ENCODE peak calls at places on chromosomes 3 and 15, in ten cellular contexts. Y, O, J, C, Q, N, A, F, S and L are unnamed samples.

GRCh38 chr3:43707998-43708397 is 17.3 kb downstream of the ABHD5 start:
- DNase-seq in Y (no peak), O (no peak), J (peak), C (peak), Q (peak), N (no peak), A (no peak), F (no peak), S (peak), L (peak)

GRCh38 chr15:60004846-60005351 is 788 bp downstream of the FOXB1 start:
- DNase-seq in Y (no peak), O (peak), J (peak), C (peak), Q (no peak), N (no peak), A (no peak), F (peak), S (no peak), L (no peak)

GRCh38 chr15:87639305-87640011 is 617.1 kb downstream of the NTRK3 start:
- DNase-seq in Y (no peak), O (peak), J (no peak), C (no peak), Q (no peak), N (no peak), A (no peak), F (no peak), S (peak), L (no peak)

GRCh38 chr3:150751781-150752263 is 11.1 kb downstream of the SIAH2 start:
- DNase-seq in Y (no peak), O (no peak), J (no peak), C (no peak), Q (no peak), N (no peak), A (no peak), F (no peak), S (no peak), L (no peak)

GRCh38 chr15:89085289-89085906 is 2.9 kb upstream of the ABHD2 start:
- DNase-seq in Y (no peak), O (no peak), J (no peak), C (no peak), Q (no peak), N (no peak), A (no peak), F (no peak), S (no peak), L (no peak)

GRCh38 chr3:179063945-179064560 is 7.6 kb downstream of the ZMAT3 start:
- DNase-seq in Y (no peak), O (no peak), J (peak), C (no peak), Q (peak), N (no peak), A (no peak), F (no peak), S (peak), L (peak)

GRCh38 chr3:143751643-143752178 is 96.6 kb downstream of the SLC9A9 start:
- DNase-seq in Y (no peak), O (no peak), J (no peak), C (no peak), Q (no peak), N (no peak), A (no peak), F (peak), S (no peak), L (no peak)

GRCh38 chr15:58987036-58987435 is 427 bp upstream of the RNF111 start:
- DNase-seq in Y (no peak), O (no peak), J (peak), C (no peak), Q (peak), N (no peak), A (no peak), F (no peak), S (peak), L (no peak)

GRCh38 chr15:32722126-32722525 is 4.3 kb downstream of the GREM1 start:
- DNase-seq in Y (no peak), O (no peak), J (peak), C (no peak), Q (no peak), N (no peak), A (no peak), F (no peak), S (no peak), L (peak)

GRCh38 chr3:124298951-124299350 is 307.0 kb upstream of the ROPN1 start:
- DNase-seq in Y (no peak), O (peak), J (no peak), C (no peak), Q (no peak), N (no peak), A (no peak), F (no peak), S (no peak), L (no peak)

GRCh38 chr3:67819447-67819846 is 165.0 kb upstream of the SUCLG2 start:
- DNase-seq in Y (no peak), O (peak), J (no peak), C (no peak), Q (peak), N (no peak), A (no peak), F (no peak), S (peak), L (peak)

GRCh38 chr3:197592361-197593045 is 36.7 kb upstream of the BDH1 start:
- DNase-seq in Y (no peak), O (no peak), J (no peak), C (no peak), Q (no peak), N (no peak), A (no peak), F (peak), S (no peak), L (no peak)

GRCh38 chr15:29936353-29937049 is 114.2 kb upstream of the TJP1 start:
- DNase-seq in Y (no peak), O (no peak), J (peak), C (peak), Q (no peak), N (no peak), A (no peak), F (no peak), S (peak), L (no peak)

GRCh38 chr3:133573629-133574194 is at the start of gene CDV3:
- DNase-seq in Y (no peak), O (no peak), J (no peak), C (no peak), Q (no peak), N (no peak), A (no peak), F (no peak), S (no peak), L (no peak)

GRCh38 chr3:192130534-192131132 is 596.7 kb downstream of the FGF12 start:
- DNase-seq in Y (no peak), O (peak), J (peak), C (peak), Q (peak), N (no peak), A (no peak), F (no peak), S (peak), L (no peak)

GRCh38 chr15:68085052-68085451 is 30.9 kb downstream of the PIAS1 start:
- DNase-seq in Y (no peak), O (no peak), J (peak), C (peak), Q (no peak), N (no peak), A (no peak), F (no peak), S (no peak), L (no peak)